ENCODE peak calls at places on chromosomes 7 and 10, in seven cellular contexts. One of them, this sample, is unnamed.

GRCh38 chr7:112202819-112203218 is 3.4 kb downstream of the DOCK4 start:
- DNase-seq in T-cell: peak
- DNase-seq in KBM-7: peak
- DNase-seq in Right ventricle myocardium superior: no peak
- DNase-seq in neural crest cell: no peak
- DNase-seq in A549: no peak
- DNase-seq in astrocyte of the cerebellum: no peak
- DNase-seq in this sample: no peak

GRCh38 chr7:137820156-137820555 is 26.6 kb downstream of the DGKI start:
- DNase-seq in neural crest cell: no peak
- DNase-seq in Right ventricle myocardium superior: no peak
- DNase-seq in astrocyte of the cerebellum: no peak
- DNase-seq in KBM-7: no peak
- DNase-seq in A549: no peak
- DNase-seq in T-cell: no peak
- DNase-seq in this sample: no peak

GRCh38 chr7:155985518-155986427 is 173.5 kb upstream of the SHH start:
- DNase-seq in KBM-7: no peak
- DNase-seq in astrocyte of the cerebellum: no peak
- DNase-seq in Right ventricle myocardium superior: no peak
- DNase-seq in A549: no peak
- DNase-seq in T-cell: no peak
- DNase-seq in neural crest cell: no peak
- DNase-seq in this sample: no peak

GRCh38 chr7:38673795-38674194 is 42.6 kb upstream of the AMPH start:
- DNase-seq in A549: no peak
- DNase-seq in astrocyte of the cerebellum: no peak
- DNase-seq in T-cell: no peak
- DNase-seq in Right ventricle myocardium superior: no peak
- DNase-seq in KBM-7: no peak
- DNase-seq in neural crest cell: no peak
- DNase-seq in this sample: no peak

GRCh38 chr10:37711617-37712488 is 145.6 kb downstream of the ZNF248 start:
- DNase-seq in neural crest cell: no peak
- DNase-seq in Right ventricle myocardium superior: peak
- DNase-seq in T-cell: no peak
- DNase-seq in astrocyte of the cerebellum: no peak
- DNase-seq in KBM-7: no peak
- DNase-seq in A549: no peak
- DNase-seq in this sample: no peak

GRCh38 chr7:102400360-102400759 is 4.2 kb downstream of the PRKRIP1 start:
- DNase-seq in astrocyte of the cerebellum: no peak
- DNase-seq in neural crest cell: no peak
- DNase-seq in KBM-7: no peak
- DNase-seq in T-cell: no peak
- DNase-seq in Right ventricle myocardium superior: no peak
- DNase-seq in A549: no peak
- DNase-seq in this sample: no peak

GRCh38 chr7:158322616-158323530 is 264.8 kb downstream of the PTPRN2 start:
- DNase-seq in KBM-7: no peak
- DNase-seq in neural crest cell: no peak
- DNase-seq in A549: no peak
- DNase-seq in T-cell: no peak
- DNase-seq in Right ventricle myocardium superior: no peak
- DNase-seq in astrocyte of the cerebellum: no peak
- DNase-seq in this sample: no peak

GRCh38 chr10:230758-231157 is 95.5 kb downstream of the ZMYND11 start:
- DNase-seq in astrocyte of the cerebellum: no peak
- DNase-seq in T-cell: no peak
- DNase-seq in KBM-7: no peak
- DNase-seq in A549: peak
- DNase-seq in neural crest cell: no peak
- DNase-seq in Right ventricle myocardium superior: no peak
- DNase-seq in this sample: peak

GRCh38 chr7:30169585-30169978 is 34.8 kb downstream of the MTURN start:
- DNase-seq in neural crest cell: no peak
- DNase-seq in Right ventricle myocardium superior: no peak
- DNase-seq in astrocyte of the cerebellum: no peak
- DNase-seq in T-cell: no peak
- DNase-seq in KBM-7: no peak
- DNase-seq in A549: no peak
- DNase-seq in this sample: no peak

GRCh38 chr7:77979219-77979618 is 180.6 kb downstream of the PHTF2 start:
- DNase-seq in astrocyte of the cerebellum: no peak
- DNase-seq in KBM-7: no peak
- DNase-seq in T-cell: no peak
- DNase-seq in A549: no peak
- DNase-seq in neural crest cell: no peak
- DNase-seq in Right ventricle myocardium superior: no peak
- DNase-seq in this sample: no peak

GRCh38 chr7:74418538-74418937 is 35.2 kb upstream of the GTF2IRD1 start:
- DNase-seq in A549: no peak
- DNase-seq in KBM-7: no peak
- DNase-seq in Right ventricle myocardium superior: no peak
- DNase-seq in T-cell: no peak
- DNase-seq in neural crest cell: no peak
- DNase-seq in astrocyte of the cerebellum: no peak
- DNase-seq in this sample: no peak

GRCh38 chr7:13850185-13850752 is 139.2 kb downstream of the ETV1 start:
- DNase-seq in T-cell: peak
- DNase-seq in astrocyte of the cerebellum: peak
- DNase-seq in KBM-7: peak
- DNase-seq in neural crest cell: no peak
- DNase-seq in A549: no peak
- DNase-seq in Right ventricle myocardium superior: no peak
- DNase-seq in this sample: peak

GRCh38 chr10:112446055-112446854 is 459 bp downstream of the ZDHHC6 start:
- DNase-seq in KBM-7: peak
- DNase-seq in A549: peak
- DNase-seq in astrocyte of the cerebellum: no peak
- DNase-seq in T-cell: no peak
- DNase-seq in neural crest cell: no peak
- DNase-seq in Right ventricle myocardium superior: peak
- DNase-seq in this sample: peak

GRCh38 chr10:85548038-85548437 is 818.6 kb downstream of the GRID1 start:
- DNase-seq in KBM-7: no peak
- DNase-seq in neural crest cell: no peak
- DNase-seq in Right ventricle myocardium superior: no peak
- DNase-seq in A549: peak
- DNase-seq in T-cell: peak
- DNase-seq in astrocyte of the cerebellum: peak
- DNase-seq in this sample: peak

GRCh38 chr10:88385601-88386203 is 197.4 kb downstream of the RNLS start:
- DNase-seq in neural crest cell: no peak
- DNase-seq in KBM-7: peak
- DNase-seq in astrocyte of the cerebellum: no peak
- DNase-seq in T-cell: peak
- DNase-seq in A549: peak
- DNase-seq in Right ventricle myocardium superior: peak
- DNase-seq in this sample: peak

GRCh38 chr10:3330687-3331086 is 158.1 kb upstream of the PITRM1 start:
- DNase-seq in T-cell: no peak
- DNase-seq in KBM-7: no peak
- DNase-seq in astrocyte of the cerebellum: peak
- DNase-seq in neural crest cell: no peak
- DNase-seq in A549: no peak
- DNase-seq in Right ventricle myocardium superior: no peak
- DNase-seq in this sample: no peak

GRCh38 chr10:24239289-24239688 is 30.4 kb downstream of the KIAA1217 start:
- DNase-seq in T-cell: no peak
- DNase-seq in Right ventricle myocardium superior: no peak
- DNase-seq in astrocyte of the cerebellum: no peak
- DNase-seq in neural crest cell: no peak
- DNase-seq in A549: no peak
- DNase-seq in KBM-7: no peak
- DNase-seq in this sample: no peak

GRCh38 chr7:1254281-1255082 is 21.8 kb downstream of the UNCX start:
- DNase-seq in KBM-7: no peak
- DNase-seq in T-cell: no peak
- DNase-seq in astrocyte of the cerebellum: no peak
- DNase-seq in A549: no peak
- DNase-seq in neural crest cell: no peak
- DNase-seq in Right ventricle myocardium superior: no peak
- DNase-seq in this sample: no peak

GRCh38 chr10:31490858-31491504 is 172.0 kb downstream of the ZEB1 start:
- DNase-seq in Right ventricle myocardium superior: no peak
- DNase-seq in astrocyte of the cerebellum: peak
- DNase-seq in KBM-7: peak
- DNase-seq in T-cell: no peak
- DNase-seq in neural crest cell: no peak
- DNase-seq in A549: no peak
- DNase-seq in this sample: peak

GRCh38 chr10:22321831-22322662 is 1.1 kb downstream of the BMI1 start:
- DNase-seq in neural crest cell: no peak
- DNase-seq in astrocyte of the cerebellum: no peak
- DNase-seq in Right ventricle myocardium superior: peak
- DNase-seq in A549: peak
- DNase-seq in KBM-7: no peak
- DNase-seq in T-cell: no peak
- DNase-seq in this sample: peak

GRCh38 chr10:16689636-16690035 is 127.6 kb downstream of the RSU1 start:
- DNase-seq in A549: no peak
- DNase-seq in neural crest cell: no peak
- DNase-seq in KBM-7: no peak
- DNase-seq in astrocyte of the cerebellum: no peak
- DNase-seq in Right ventricle myocardium superior: no peak
- DNase-seq in T-cell: no peak
- DNase-seq in this sample: no peak

GRCh38 chr7:2488272-2488645 is 12.1 kb upstream of the GRIFIN start:
- DNase-seq in astrocyte of the cerebellum: no peak
- DNase-seq in A549: no peak
- DNase-seq in neural crest cell: no peak
- DNase-seq in T-cell: no peak
- DNase-seq in Right ventricle myocardium superior: peak
- DNase-seq in KBM-7: no peak
- DNase-seq in this sample: no peak

GRCh38 chr7:69962077-69962855 is 364.0 kb downstream of the AUTS2 start:
- DNase-seq in A549: no peak
- DNase-seq in KBM-7: no peak
- DNase-seq in T-cell: no peak
- DNase-seq in neural crest cell: no peak
- DNase-seq in astrocyte of the cerebellum: peak
- DNase-seq in Right ventricle myocardium superior: peak
- DNase-seq in this sample: no peak

GRCh38 chr7:5396542-5396941 is 27.1 kb downstream of the TNRC18 start:
- DNase-seq in neural crest cell: no peak
- DNase-seq in KBM-7: peak
- DNase-seq in Right ventricle myocardium superior: no peak
- DNase-seq in A549: peak
- DNase-seq in T-cell: peak
- DNase-seq in astrocyte of the cerebellum: no peak
- DNase-seq in this sample: peak

GRCh38 chr7:136018104-136018503 is 40.9 kb upstream of the MTPN start:
- DNase-seq in Right ventricle myocardium superior: no peak
- DNase-seq in astrocyte of the cerebellum: no peak
- DNase-seq in A549: no peak
- DNase-seq in KBM-7: no peak
- DNase-seq in neural crest cell: no peak
- DNase-seq in T-cell: no peak
- DNase-seq in this sample: no peak

GRCh38 chr7:40463449-40463848 is 328.6 kb downstream of the SUGCT start:
- DNase-seq in Right ventricle myocardium superior: no peak
- DNase-seq in KBM-7: no peak
- DNase-seq in neural crest cell: no peak
- DNase-seq in astrocyte of the cerebellum: no peak
- DNase-seq in T-cell: no peak
- DNase-seq in A549: no peak
- DNase-seq in this sample: no peak

GRCh38 chr10:124526621-124527267 is 65.1 kb downstream of the LHPP start:
- DNase-seq in Right ventricle myocardium superior: no peak
- DNase-seq in A549: no peak
- DNase-seq in astrocyte of the cerebellum: no peak
- DNase-seq in T-cell: no peak
- DNase-seq in KBM-7: no peak
- DNase-seq in neural crest cell: no peak
- DNase-seq in this sample: no peak

GRCh38 chr7:132783824-132784223 is 207.6 kb upstream of the PLXNA4 start:
- DNase-seq in Right ventricle myocardium superior: no peak
- DNase-seq in A549: peak
- DNase-seq in KBM-7: no peak
- DNase-seq in neural crest cell: no peak
- DNase-seq in astrocyte of the cerebellum: peak
- DNase-seq in T-cell: no peak
- DNase-seq in this sample: no peak

GRCh38 chr7:1938788-1939433 is 268.8 kb downstream of the ELFN1 start:
- DNase-seq in A549: no peak
- DNase-seq in T-cell: no peak
- DNase-seq in astrocyte of the cerebellum: no peak
- DNase-seq in Right ventricle myocardium superior: peak
- DNase-seq in neural crest cell: no peak
- DNase-seq in KBM-7: no peak
- DNase-seq in this sample: no peak

This sample was measured in OCI-M1.